ENCODE peak calls at places on chromosomes 4 and X, in four cellular contexts. R, C, W and D are unnamed samples.

GRCh38 chr4:31984872-31985271 is 1264.7 kb downstream of the PCDH7 start:
- DNase-seq in R (no peak), C (no peak), W (no peak), D (peak)

GRCh38 chr4:102843938-102844337 is 16.6 kb upstream of the UBE2D3 start:
- DNase-seq in R (no peak), C (no peak), W (no peak), D (no peak)

GRCh38 chrX:101619336-101619735 is 1.5 kb upstream of the ARMCX6 start:
- DNase-seq in R (no peak), C (no peak), W (no peak), D (peak)

GRCh38 chr4:141350122-141350904 is 129.6 kb downstream of the ZNF330 start:
- DNase-seq in R (peak), C (no peak), W (no peak), D (peak)

GRCh38 chr4:42302348-42302747 is 94.9 kb upstream of the SHISA3 start:
- DNase-seq in R (no peak), C (no peak), W (no peak), D (peak)

GRCh38 chr4:177308842-177309524 is 691 bp upstream of the NEIL3 start:
- DNase-seq in R (no peak), C (no peak), W (no peak), D (no peak)

GRCh38 chr4:41713768-41714167 is 34.8 kb downstream of the PHOX2B start:
- DNase-seq in R (no peak), C (no peak), W (no peak), D (no peak)

GRCh38 chr4:83889802-83890201 is 353.9 kb downstream of the GPAT3 start:
- DNase-seq in R (no peak), C (no peak), W (no peak), D (peak)

GRCh38 chr4:59457576-59457975 is 1742.5 kb upstream of the ADGRL3 start:
- DNase-seq in R (no peak), C (no peak), W (no peak), D (no peak)

GRCh38 chr4:159206427-159206871 is 103.6 kb downstream of the RAPGEF2 start:
- DNase-seq in R (no peak), C (no peak), W (peak), D (peak)

GRCh38 chrX:10833299-10834169 is 213.1 kb upstream of the MID1 start:
- DNase-seq in R (peak), C (peak), W (no peak), D (peak)

GRCh38 chrX:134396174-134396573 is 63.8 kb upstream of the HPRT1 start:
- DNase-seq in R (no peak), C (no peak), W (no peak), D (peak)

GRCh38 chr4:53547983-53548382 is 43.3 kb downstream of the LNX1 start:
- DNase-seq in R (no peak), C (no peak), W (no peak), D (no peak)

GRCh38 chr4:88352062-88352461 is 26.6 kb upstream of the HERC6 start:
- DNase-seq in R (no peak), C (no peak), W (no peak), D (peak)

GRCh38 chrX:31715675-31716074 is 643.8 kb upstream of the FTHL17 start:
- DNase-seq in R (no peak), C (no peak), W (no peak), D (no peak)

GRCh38 chr4:54746228-54746627 is 88.5 kb downstream of the KIT start:
- DNase-seq in R (no peak), C (no peak), W (no peak), D (no peak)

GRCh38 chr4:6206771-6207290 is 6.5 kb upstream of the JAKMIP1 start:
- DNase-seq in R (peak), C (no peak), W (no peak), D (no peak)

GRCh38 chrX:101368800-101369199 is 17.2 kb downstream of the BTK start:
- DNase-seq in R (no peak), C (no peak), W (no peak), D (no peak)

GRCh38 chr4:177287298-177287697 is 22.4 kb upstream of the NEIL3 start:
- DNase-seq in R (no peak), C (no peak), W (no peak), D (no peak)

GRCh38 chr4:190018201-190018920 is 8.7 kb downstream of the FRG2 start:
- DNase-seq in R (no peak), C (no peak), W (no peak), D (no peak)

GRCh38 chrX:46912098-46912672 is at the start of gene JADE3:
- DNase-seq in R (peak), C (peak), W (no peak), D (peak)

GRCh38 chr4:102823464-102823863 is 3.9 kb downstream of the UBE2D3 start:
- DNase-seq in R (no peak), C (no peak), W (no peak), D (no peak)

GRCh38 chr4:48329193-48329592 is 12.1 kb upstream of the SLAIN2 start:
- DNase-seq in R (no peak), C (no peak), W (no peak), D (no peak)

GRCh38 chrX:107676559-107677378 is 48.5 kb downstream of the PRPS1 start:
- DNase-seq in R (peak), C (peak), W (no peak), D (peak)

GRCh38 chrX:48938721-48939416 is 18.5 kb downstream of the OTUD5 start:
- DNase-seq in R (no peak), C (no peak), W (peak), D (no peak)

GRCh38 chr4:140137654-140138053 is 16.3 kb downstream of the MAML3 start:
- DNase-seq in R (no peak), C (no peak), W (no peak), D (peak)

GRCh38 chrX:68932611-68933010 is 103.8 kb downstream of the EFNB1 start:
- DNase-seq in R (peak), C (peak), W (no peak), D (no peak)

GRCh38 chr4:17577660-17578481 is 873 bp downstream of the LAP3 start:
- DNase-seq in R (peak), C (peak), W (no peak), D (peak)

GRCh38 chrX:129876734-129877395 is 29.1 kb upstream of the UTP14A start:
- DNase-seq in R (no peak), C (no peak), W (no peak), D (peak)

GRCh38 chr4:47662975-47663374 is 174.9 kb downstream of the CORIN start:
- DNase-seq in R (no peak), C (no peak), W (no peak), D (no peak)

GRCh38 chr4:185211035-185211434 is 1.6 kb downstream of the SNX25 start:
- DNase-seq in R (no peak), C (no peak), W (no peak), D (peak)

GRCh38 chr4:148052448-148052847 is 320.6 kb downstream of the ARHGAP10 start:
- DNase-seq in R (no peak), C (no peak), W (no peak), D (peak)

GRCh38 chrX:29071525-29071924 is 484.3 kb downstream of the IL1RAPL1 start:
- DNase-seq in R (no peak), C (no peak), W (no peak), D (peak)

GRCh38 chr4:67922697-67923096 is 38.9 kb upstream of the TMPRSS11D start:
- DNase-seq in R (no peak), C (no peak), W (no peak), D (no peak)

GRCh38 chr4:139988863-139989765 is 164.9 kb downstream of the MAML3 start:
- DNase-seq in R (peak), C (peak), W (no peak), D (peak)

GRCh38 chrX:85391879-85392238 is 12.4 kb upstream of the POF1B start:
- DNase-seq in R (no peak), C (no peak), W (no peak), D (no peak)

GRCh38 chr4:119025440-119025839 is 110.2 kb upstream of the MYOZ2 start:
- DNase-seq in R (no peak), C (peak), W (no peak), D (peak)

GRCh38 chr4:119028296-119028695 is 107.3 kb upstream of the MYOZ2 start:
- DNase-seq in R (no peak), C (no peak), W (no peak), D (no peak)

GRCh38 chr4:119025916-119026661 is 109.5 kb upstream of the MYOZ2 start:
- DNase-seq in R (peak), C (no peak), W (no peak), D (peak)

GRCh38 chr4:119027815-119028214 is 107.8 kb upstream of the MYOZ2 start:
- DNase-seq in R (no peak), C (no peak), W (no peak), D (no peak)

DNA sequence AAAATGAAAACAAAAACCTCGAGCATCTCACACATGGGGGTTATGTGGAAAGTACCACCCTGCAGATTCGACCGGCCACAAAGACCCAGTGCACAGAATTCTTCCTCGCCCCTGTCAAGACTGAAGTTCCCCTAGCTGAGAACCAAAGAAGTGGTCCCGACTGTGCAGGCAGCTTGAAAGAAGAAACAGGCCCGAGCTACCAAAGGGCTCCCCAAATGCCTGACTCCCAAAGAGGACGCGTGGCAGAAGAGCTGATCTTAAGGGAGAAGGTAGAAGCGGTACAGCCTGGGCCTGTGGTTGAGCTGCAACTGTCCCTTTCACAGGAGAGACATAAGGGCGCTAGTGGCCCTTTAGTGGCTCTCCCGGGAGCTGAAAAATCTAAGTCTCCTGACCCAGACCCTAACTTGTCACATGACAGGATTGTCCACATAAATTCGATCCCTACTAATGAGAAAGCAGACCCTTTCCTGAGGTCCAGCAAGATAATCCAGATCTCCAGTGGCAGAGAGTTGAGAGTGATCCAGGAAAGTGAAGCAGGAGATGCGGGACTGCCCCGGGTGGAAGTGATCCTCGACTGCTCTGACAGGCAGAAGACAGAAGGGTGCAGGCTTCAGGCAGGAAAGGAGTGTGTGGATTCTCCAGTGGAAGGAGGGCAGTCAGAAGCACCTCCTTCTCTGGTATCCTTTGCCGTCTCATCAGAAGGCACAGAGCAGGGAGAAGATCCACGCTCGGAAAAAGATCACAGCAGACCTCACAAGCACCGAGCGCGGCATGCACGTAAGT is 108.8 kb upstream of the MYOZ2 start:
- DNase-seq in R (peak), C (no peak), W (no peak), D (peak)
- TF ChIP-seq CTCF in R (no peak), C (no peak), W (no peak), D (no peak)

GRCh38 chr4:173178144-173178543 is 9.5 kb downstream of the GALNT7 start:
- DNase-seq in R (no peak), C (no peak), W (no peak), D (no peak)
- TF ChIP-seq CTCF in R (no peak), C (no peak), W (no peak), D (no peak)

DNA sequence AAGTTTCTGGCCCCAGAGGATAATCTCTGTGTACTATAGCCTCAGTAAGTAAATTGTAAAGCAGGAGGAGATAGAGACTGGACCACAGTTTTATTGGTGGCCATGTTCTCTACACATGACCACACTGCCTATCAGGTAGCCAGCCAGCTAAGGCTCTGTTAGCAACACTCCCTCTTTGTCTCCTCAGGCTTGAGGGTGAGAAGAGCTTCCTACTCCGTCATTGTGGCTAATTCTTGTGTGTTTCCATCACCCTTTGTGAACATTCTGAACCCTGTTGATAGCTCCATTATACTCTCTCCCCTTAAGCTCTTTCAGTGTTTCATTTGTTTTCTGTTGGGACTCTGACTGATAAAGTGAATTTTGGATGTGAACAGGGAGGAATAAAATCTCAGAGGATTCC is 233.4 kb downstream of the CFAP299 start:
- DNase-seq in R (no peak), C (no peak), W (no peak), D (no peak)
- TF ChIP-seq CTCF in R (no peak), C (no peak), W (no peak), D (no peak)

GRCh38 chr4:12679217-12679616 is 804.9 kb downstream of the RAB28 start:
- DNase-seq in R (no peak), C (no peak), W (no peak), D (no peak)
- TF ChIP-seq CTCF in R (no peak), C (peak), W (no peak), D (no peak)

GRCh38 chr4:10491420-10491819 is 34.2 kb upstream of the ZNF518B start:
- DNase-seq in R (no peak), C (no peak), W (no peak), D (no peak)
- TF ChIP-seq CTCF in R (no peak), C (no peak), W (no peak), D (no peak)

DNA sequence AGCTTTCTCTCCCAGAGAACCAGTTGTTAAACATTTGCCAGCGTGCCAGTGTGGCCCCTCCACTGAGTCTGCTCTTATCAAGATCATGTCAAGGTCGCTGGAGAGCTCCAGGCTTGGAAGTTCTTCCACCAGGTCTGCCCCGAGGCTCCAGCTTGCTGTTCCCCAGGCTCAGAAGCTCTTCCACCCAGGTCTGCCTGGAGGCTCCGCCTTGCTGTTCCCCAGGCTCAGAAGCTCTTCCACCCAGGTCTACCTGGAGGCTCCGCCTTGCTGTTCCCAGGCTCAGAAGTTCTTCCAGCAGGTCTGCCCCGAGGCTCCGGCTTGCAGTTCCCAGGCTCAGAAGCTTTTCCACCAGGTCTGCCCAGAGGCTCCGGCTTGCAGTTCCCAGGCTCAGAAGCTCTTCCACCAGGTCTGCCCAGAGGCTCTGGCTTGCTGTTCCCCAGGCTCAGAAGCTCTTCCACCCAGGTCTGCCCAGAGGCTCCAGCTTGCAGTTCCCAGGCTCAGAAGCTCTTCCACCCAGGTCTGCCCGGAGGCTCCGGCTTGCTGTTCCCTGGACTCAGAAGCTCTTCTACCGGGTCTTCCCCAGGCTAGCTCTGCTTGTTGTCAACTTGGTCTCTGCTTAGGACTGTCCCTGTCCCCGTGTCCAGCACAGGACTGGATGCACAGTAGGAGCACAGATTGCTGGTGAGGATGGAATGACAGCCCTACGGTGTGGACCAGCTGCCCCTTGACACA is 54.4 kb downstream of the HMX1 start:
- DNase-seq in R (no peak), C (peak), W (no peak), D (no peak)
- TF ChIP-seq CTCF in R (no peak), C (no peak), W (no peak), D (no peak)

GRCh38 chrX:78754917-78755316 is 7.4 kb downstream of the LPAR4 start:
- DNase-seq in R (no peak), C (no peak), W (peak), D (no peak)
- TF ChIP-seq CTCF in R (no peak), C (no peak), W (peak), D (no peak)